ENCODE peak calls at places on chromosomes 16 and 17, in nine cellular contexts. O is endothelial cell of umbilical vein; Z is PC-3; P is CD8-positive, alpha-beta T cell; S is hepatocyte; W is tibial artery; Y is mucosa of descending colon; D is heart right ventricle; U is heart left ventricle. V is an unnamed sample. For H3K36me3, the result is how much of the 10 kb centered on the place peaks cover.

GRCh38 chr17:9251273-9251672 is 230.0 kb downstream of the NTN1 start:
- DNase-seq in Y (no peak), W (no peak), S (no peak), Z (no peak), U (no peak), O (no peak), P (no peak), D (no peak), V (no peak)

GRCh38 chr17:82598256-82599011 is 49.8 kb downstream of the WDR45B start:
- DNase-seq in Z (no peak), P (no peak), O (no peak), U (no peak), D (no peak), S (no peak), Y (no peak), W (no peak), V (no peak)

GRCh38 chr17:73292031-73292531 is 19.7 kb downstream of the CDC42EP4 start:
- DNase-seq in Z (peak), Y (no peak), W (peak), P (no peak), D (peak), S (no peak), U (peak), O (peak), V (peak)

GRCh38 chr16:57315401-57315800 is 30.9 kb upstream of the PLLP start:
- DNase-seq in D (no peak), W (no peak), U (no peak), O (peak), P (no peak), S (no peak), Z (no peak), Y (no peak), V (no peak)

GRCh38 chr17:49742256-49742655 is 21.7 kb downstream of the FAM117A start:
- DNase-seq in Z (no peak), P (no peak), W (no peak), S (no peak), U (no peak), Y (no peak), O (no peak), D (no peak), V (no peak)

GRCh38 chr16:50259334-50260205 is 6.8 kb upstream of the ADCY7 start:
- DNase-seq in W (peak), Y (peak), O (no peak), S (peak), P (no peak), Z (no peak), U (peak), D (peak), V (no peak)

GRCh38 chr17:80270836-80271235 is 10.2 kb downstream of the RNF213 start:
- DNase-seq in Y (peak), S (no peak), Z (peak), W (no peak), D (no peak), O (no peak), U (no peak), P (peak), V (no peak)

GRCh38 chr17:45146166-45146565 is 2.1 kb upstream of the HEXIM1 start:
- DNase-seq in W (no peak), O (no peak), U (no peak), Y (no peak), S (no peak), D (no peak), P (no peak), Z (no peak), V (no peak)

GRCh38 chr16:24844101-24845030 is 1.4 kb upstream of the SLC5A11 start:
- DNase-seq in O (no peak), P (no peak), S (peak), Y (no peak), W (no peak), U (no peak), D (no peak), Z (peak), V (no peak)

GRCh38 chr16:23826528-23827244 is 9.1 kb upstream of the PRKCB start:
- DNase-seq in W (no peak), P (no peak), Z (no peak), O (no peak), U (no peak), D (no peak), Y (peak), S (no peak), V (no peak)

GRCh38 chr17:46818929-46819859 is 702 bp upstream of the WNT3 start:
- DNase-seq in U (no peak), Z (no peak), S (no peak), Y (no peak), P (peak), D (no peak), O (no peak), W (no peak), V (no peak)

GRCh38 chr17:4476512-4477070 is 22.1 kb upstream of the SPNS2 start:
- DNase-seq in Y (peak), O (no peak), Z (no peak), W (no peak), P (no peak), S (no peak), U (no peak), D (no peak), V (no peak)

GRCh38 chr17:63445571-63446217 is 412 bp downstream of the CYB561 start:
- DNase-seq in W (no peak), Y (peak), Z (peak), U (no peak), P (peak), O (peak), S (peak), D (no peak), V (no peak)

GRCh38 chr16:88909431-88910210 is 43.2 kb upstream of the PABPN1L start:
- DNase-seq in P (no peak), U (peak), S (no peak), D (peak), Z (no peak), O (no peak), Y (no peak), W (no peak), V (no peak)

GRCh38 chr16:8168016-8168415 is 422.3 kb downstream of the TMEM114 start:
- DNase-seq in U (no peak), W (no peak), Z (no peak), S (no peak), Y (no peak), O (no peak), P (no peak), D (no peak), V (no peak)

GRCh38 chr16:27779719-27780161 is 229.8 kb downstream of the KATNIP start:
- DNase-seq in Z (no peak), O (no peak), W (no peak), Y (peak), U (no peak), D (no peak), P (no peak), S (peak), V (no peak)

GRCh38 chr17:29835438-29836351 is 94.3 kb downstream of the SSH2 start:
- DNase-seq in O (no peak), W (no peak), S (no peak), D (no peak), P (no peak), U (no peak), Z (peak), Y (peak), V (no peak)

GRCh38 chr17:17035920-17036319 is 6.3 kb upstream of the MPRIP start:
- DNase-seq in D (no peak), P (no peak), Z (no peak), Y (no peak), W (no peak), O (no peak), S (no peak), U (no peak), V (no peak)

GRCh38 chr17:61411114-61411943 is 11.7 kb downstream of the TBX2 start:
- DNase-seq in O (peak), Z (peak), U (peak), W (peak), Y (peak), P (peak), D (peak), S (peak), V (no peak)

GRCh38 chr17:27293359-27293897 is 486 bp upstream of the WSB1 start:
- DNase-seq in Y (peak), O (no peak), Z (no peak), U (peak), D (no peak), P (no peak), S (no peak), W (peak), V (no peak)

GRCh38 chr17:28324272-28324745 is 5.3 kb downstream of the TMEM97 start:
- DNase-seq in D (no peak), W (no peak), S (peak), Z (no peak), Y (no peak), P (no peak), O (no peak), U (no peak), V (no peak)

GRCh38 chr17:48718781-48719641 is 3.3 kb downstream of the PRAC1 start:
- DNase-seq in Y (peak), W (no peak), P (no peak), Z (peak), D (no peak), U (no peak), O (no peak), S (no peak), V (no peak)

GRCh38 chr16:89401641-89402445 is 88.5 kb downstream of the ANKRD11 start:
- DNase-seq in D (no peak), Y (no peak), P (no peak), S (no peak), W (no peak), Z (no peak), U (no peak), O (no peak), V (no peak)

GRCh38 chr17:7004398-7005253 is 7.8 kb upstream of the RNASEK start:
- DNase-seq in P (no peak), W (no peak), S (peak), Y (peak), U (no peak), O (peak), D (peak), Z (peak), V (no peak)

GRCh38 chr17:44543213-44543904 is 13.9 kb upstream of the FZD2 start:
- DNase-seq in S (peak), D (no peak), Z (peak), W (no peak), Y (no peak), U (no peak), P (no peak), O (no peak), V (no peak)

GRCh38 chr17:55416000-55416399 is 5.6 kb downstream of the MMD start:
- DNase-seq in U (no peak), P (no peak), S (no peak), D (no peak), O (no peak), Z (no peak), Y (no peak), W (no peak), V (no peak)

GRCh38 chr16:88891083-88891482 is 24.6 kb upstream of the PABPN1L start:
- DNase-seq in S (no peak), Y (no peak), D (no peak), W (no peak), U (no peak), O (no peak), Z (no peak), P (no peak), V (no peak)

GRCh38 chr16:10220942-10221341 is 38.7 kb upstream of the GRIN2A start:
- DNase-seq in P (no peak), Z (no peak), Y (no peak), S (no peak), O (no peak), W (no peak), U (no peak), D (no peak), V (no peak)

GRCh38 chr17:8956521-8956920 is 9.0 kb downstream of the PIK3R5 start:
- DNase-seq in D (no peak), S (no peak), U (no peak), O (no peak), Y (no peak), P (no peak), W (no peak), Z (no peak), V (no peak)

GRCh38 chr16:53785044-53785443 is 81.1 kb downstream of the FTO start:
- DNase-seq in P (no peak), U (no peak), D (no peak), W (no peak), Z (peak), Y (no peak), S (no peak), O (no peak), V (no peak)

GRCh38 chr17:75096082-75096625 is 8.4 kb downstream of the SLC16A5 start:
- DNase-seq in Z (peak), U (peak), P (no peak), S (peak), O (peak), W (peak), Y (peak), D (peak), V (no peak)

GRCh38 chr17:75098861-75099260 is 10.9 kb upstream of the ARMC7 start:
- DNase-seq in Z (no peak), O (no peak), S (no peak), P (no peak), W (no peak), D (no peak), Y (no peak), U (no peak), V (no peak)

GRCh38 chr17:75094871-75095399 is 7.2 kb downstream of the SLC16A5 start:
- DNase-seq in U (no peak), P (no peak), Z (no peak), W (no peak), Y (peak), D (no peak), O (no peak), S (no peak), V (no peak)

GRCh38 chr17:75099881-75100595 is 9.7 kb upstream of the ARMC7 start:
- DNase-seq in S (no peak), Z (no peak), W (no peak), U (no peak), O (no peak), P (no peak), Y (no peak), D (no peak), V (no peak)

GRCh38 chr17:75097865-75098264 is 10.1 kb downstream of the SLC16A5 start:
- DNase-seq in P (no peak), Z (no peak), S (no peak), W (no peak), D (no peak), O (no peak), U (no peak), Y (no peak), V (no peak)
- H3K4me3 ChIP-seq in P (no peak), Z (no peak), S (no peak), W (no peak), D (no peak), O (no peak), U (no peak), Y (no peak), V (no peak)

GRCh38 chr17:37661372-37662014 is 18.2 kb upstream of the DDX52 start:
- DNase-seq in D (no peak), Y (no peak), S (no peak), W (no peak), P (no peak), Z (no peak), U (no peak), O (no peak), V (no peak)

GRCh38 chr17:37667039-37667438 is 23.8 kb upstream of the DDX52 start:
- DNase-seq in D (no peak), W (no peak), O (no peak), Y (no peak), P (no peak), S (no peak), Z (no peak), U (no peak), V (no peak)

GRCh38 chr17:37662358-37662757 is 19.1 kb upstream of the DDX52 start:
- DNase-seq in O (no peak), Y (no peak), U (no peak), P (no peak), D (no peak), S (no peak), Z (no peak), W (no peak), V (no peak)

GRCh38 chr17:37659887-37660286 is 16.6 kb upstream of the DDX52 start:
- DNase-seq in Y (no peak), P (no peak), Z (no peak), O (no peak), W (no peak), U (no peak), S (no peak), D (no peak), V (no peak)

DNA sequence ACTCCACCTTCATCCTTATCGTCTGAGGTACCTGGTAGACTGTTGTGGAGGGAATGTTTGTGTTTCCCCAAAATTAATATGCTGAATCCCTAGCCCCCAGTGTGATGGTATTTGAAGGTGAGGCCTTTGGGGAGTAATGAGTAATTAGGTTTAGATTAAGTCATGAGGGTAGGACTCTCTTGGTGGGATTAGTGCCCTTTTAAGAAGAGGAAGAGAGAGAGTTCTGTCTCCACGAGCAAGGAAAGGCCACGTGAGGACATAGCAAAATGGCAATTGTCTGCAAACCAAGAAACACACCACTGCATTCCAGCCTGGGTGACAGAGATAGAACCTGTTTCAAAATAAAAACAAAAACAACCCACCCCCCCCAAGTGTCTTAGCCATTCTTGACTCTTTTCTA is 21.0 kb upstream of the DDX52 start:
- DNase-seq in S (no peak), Y (no peak), D (no peak), P (no peak), Z (no peak), U (no peak), O (no peak), W (no peak), V (no peak)
- H3K36me3 ChIP-seq in S (under half), Y (under half), D (under half), P (under half), Z (under half), U (under half), O (under half), W (under half), V (under half)

DNA sequence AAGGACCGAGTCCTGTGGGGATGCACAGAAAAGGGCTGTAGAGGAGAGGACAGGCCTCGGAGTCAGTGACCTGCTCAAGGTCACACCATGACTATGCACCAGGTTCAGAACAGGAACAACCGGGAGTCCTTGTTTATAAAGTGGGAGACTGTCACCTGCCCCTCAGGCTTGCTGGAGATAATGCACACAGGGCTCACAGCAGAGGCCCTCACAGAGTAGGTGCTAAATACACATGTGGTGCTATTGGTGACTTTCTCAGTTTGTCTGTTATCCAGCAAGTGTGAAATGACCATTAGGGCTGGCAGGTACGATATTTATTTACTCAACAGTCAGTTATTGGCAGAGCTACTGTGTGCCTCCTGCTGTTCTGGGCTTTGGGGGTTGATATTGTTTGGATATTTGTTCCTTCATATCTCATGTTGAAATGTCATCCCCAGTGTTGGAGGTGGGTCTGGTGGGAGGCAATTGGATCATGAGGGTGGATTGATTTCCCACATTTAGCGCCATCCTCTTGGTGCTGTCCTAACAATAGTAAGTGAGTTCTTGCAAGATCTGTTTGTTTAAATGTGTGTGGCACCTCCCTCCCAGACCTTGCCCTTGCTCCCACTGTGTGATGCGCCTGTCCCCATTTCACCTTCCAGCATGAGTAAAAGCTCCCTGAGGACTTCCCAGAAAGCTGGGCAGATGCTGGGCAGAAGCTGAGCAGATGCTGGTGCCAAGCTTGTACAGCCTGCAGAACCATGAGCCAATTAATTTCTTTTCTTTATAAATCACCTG is 162.1 kb upstream of the MPHOSPH6 start:
- DNase-seq in O (no peak), P (no peak), Y (no peak), U (no peak), D (no peak), Z (no peak), W (no peak), S (no peak), V (no peak)
- H3K4me3 ChIP-seq in O (no peak), P (no peak), Y (no peak), U (no peak), D (no peak), Z (no peak), W (no peak), S (no peak), V (no peak)

DNA sequence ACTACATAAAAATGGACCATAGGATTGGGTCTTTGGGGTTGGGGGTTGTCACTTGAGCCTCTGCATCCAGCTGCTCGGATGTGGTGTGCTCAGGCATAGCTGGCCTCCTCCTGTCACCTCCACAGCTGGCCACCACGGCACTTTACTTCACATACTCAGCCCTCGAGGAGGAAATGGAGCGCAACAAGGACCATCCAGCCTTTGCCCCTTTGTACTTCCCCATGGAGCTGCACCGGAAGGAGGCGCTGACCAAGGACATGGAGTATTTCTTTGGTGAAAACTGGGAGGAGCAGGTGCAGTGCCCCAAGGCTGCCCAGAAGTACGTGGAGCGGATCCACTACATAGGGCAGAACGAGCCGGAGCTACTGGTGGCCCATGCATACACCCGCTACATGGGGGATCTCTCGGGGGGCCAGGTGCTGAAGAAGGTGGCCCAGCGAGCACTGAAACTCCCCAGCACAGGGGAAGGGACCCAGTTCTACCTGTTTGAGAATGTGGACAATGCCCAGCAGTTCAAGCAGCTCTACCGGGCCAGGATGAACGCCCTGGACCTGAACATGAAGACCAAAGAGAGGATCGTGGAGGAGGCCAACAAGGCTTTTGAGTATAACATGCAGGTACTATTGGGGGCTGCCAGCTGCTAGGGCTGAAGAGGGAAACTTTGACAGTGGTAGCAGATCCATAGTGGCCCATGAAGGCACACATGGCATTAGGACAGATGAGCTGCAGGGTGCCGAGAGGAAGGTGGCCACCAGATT is 30.8 kb downstream of the CDIP1 start:
- DNase-seq in P (no peak), Z (no peak), W (no peak), Y (no peak), S (no peak), U (no peak), O (no peak), D (no peak), V (no peak)
- H3K36me3 ChIP-seq in P (under half), Z (under half), W (half or more), Y (under half), S (under half), U (half or more), O (under half), D (half or more), V (under half)

DNA sequence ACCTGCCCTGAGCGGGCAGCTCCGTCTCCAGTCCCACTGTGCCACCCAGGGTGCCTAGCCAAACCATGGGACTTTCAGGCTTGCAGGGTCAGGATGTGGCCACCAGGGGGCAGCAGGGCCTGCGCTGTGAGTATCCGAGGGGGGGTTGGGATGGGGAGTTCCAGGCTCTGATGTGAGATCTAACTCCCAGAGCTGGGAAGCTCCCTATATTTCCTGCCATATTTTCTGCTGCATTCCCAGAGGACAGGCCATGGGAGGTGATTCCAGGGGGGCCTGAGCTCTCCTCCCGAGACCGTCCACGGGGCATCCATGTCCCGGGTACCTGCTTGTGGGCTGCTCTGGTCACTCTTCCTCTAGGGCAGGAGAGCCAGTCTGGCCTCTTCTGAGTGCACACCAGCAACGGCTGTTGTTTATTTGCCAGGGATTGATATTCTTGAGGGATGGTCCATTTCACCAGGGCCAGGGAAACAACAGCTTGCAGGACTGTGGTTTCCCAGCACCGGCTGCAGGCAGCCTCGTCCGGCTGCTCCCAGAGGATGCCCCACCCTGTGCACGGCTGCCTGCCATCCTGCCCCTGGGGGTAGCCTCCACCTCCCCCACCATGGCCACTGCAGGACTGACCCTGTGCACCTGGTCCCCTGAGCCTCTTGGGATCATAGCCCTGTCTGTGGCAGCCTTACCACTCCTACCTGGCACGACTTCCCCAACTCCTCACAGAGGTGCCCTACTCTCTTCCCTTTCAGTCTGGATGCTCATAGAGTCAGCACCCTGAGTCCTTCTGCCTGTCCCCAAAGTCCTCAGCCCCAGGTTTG is 1.2 kb downstream of the GPR142 start:
- DNase-seq in W (peak), S (peak), P (peak), O (peak), U (peak), D (peak), Y (peak), Z (peak), V (no peak)
- H3K4me3 ChIP-seq in W (no peak), S (no peak), P (peak), O (no peak), U (no peak), D (peak), Y (no peak), Z (no peak), V (no peak)

V was measured in thoracic aorta.